ENCODE peak calls at places on chromosomes 2 and 18, in five cellular contexts. M is pancreas, H is GM23338, R is cardiac muscle cell, V is heart left ventricle. I is an unnamed sample.

GRCh38 chr2:202449344-202449743 is 73.2 kb downstream of the BMPR2 start:
- DNase-seq in R (no peak), V (no peak), M (no peak), H (no peak), I (no peak)

GRCh38 chr2:66587216-66587615 is 152.3 kb downstream of the MEIS1 start:
- DNase-seq in R (peak), V (no peak), M (peak), H (peak), I (no peak)

GRCh38 chr18:10417191-10417590 is 37.2 kb upstream of the APCDD1 start:
- DNase-seq in V (no peak), M (no peak), H (no peak), R (no peak), I (no peak)

GRCh38 chr2:165018207-165018606 is 62.9 kb upstream of the SLC38A11 start:
- DNase-seq in V (no peak), R (peak), M (no peak), H (peak), I (no peak)

GRCh38 chr2:199659207-199659606 is 191.8 kb downstream of the FTCDNL1 start:
- DNase-seq in M (no peak), V (peak), H (peak), R (peak), I (peak)

GRCh38 chr2:163370169-163370886 is 365.5 kb downstream of the FIGN start:
- DNase-seq in V (no peak), H (no peak), M (no peak), R (no peak), I (no peak)

GRCh38 chr2:240430595-240430994 is 4.9 kb upstream of the GPC1 start:
- DNase-seq in M (peak), H (no peak), R (no peak), V (peak), I (no peak)

GRCh38 chr2:20352230-20353216 is 1.9 kb upstream of the PUM2 start:
- DNase-seq in M (no peak), R (peak), H (peak), V (no peak), I (no peak)

GRCh38 chr18:56738184-56738583 is 87.0 kb downstream of the WDR7 start:
- DNase-seq in V (no peak), R (no peak), M (no peak), H (no peak), I (no peak)

GRCh38 chr2:168816369-168816768 is 13.9 kb downstream of the NOSTRIN start:
- DNase-seq in M (no peak), H (no peak), V (no peak), R (peak), I (no peak)

GRCh38 chr2:180416553-180417113 is 409.5 kb upstream of the CWC22 start:
- DNase-seq in M (no peak), R (no peak), V (no peak), H (no peak), I (no peak)

GRCh38 chr2:224865016-224865415 is 148.9 kb upstream of the CCDC195 start:
- DNase-seq in H (no peak), V (no peak), R (no peak), M (no peak), I (no peak)

GRCh38 chr2:229679393-229680125 is 34.8 kb downstream of the DNER start:
- DNase-seq in H (no peak), R (no peak), M (no peak), V (no peak), I (no peak)

GRCh38 chr2:31205613-31206012 is 11.7 kb downstream of the CAPN14 start:
- DNase-seq in V (no peak), M (no peak), R (no peak), H (no peak), I (no peak)

GRCh38 chr2:221501883-221502269 is 70.2 kb downstream of the EPHA4 start:
- DNase-seq in H (no peak), R (no peak), V (no peak), M (no peak), I (no peak)

GRCh38 chr2:239895116-239895515 is 130.0 kb downstream of the NDUFA10 start:
- DNase-seq in R (no peak), H (no peak), V (peak), M (no peak), I (no peak)

GRCh38 chr2:150528861-150529801 is 41.7 kb upstream of the RND3 start:
- DNase-seq in R (peak), M (no peak), H (peak), V (no peak), I (no peak)

GRCh38 chr2:12120281-12121150 is 374.1 kb downstream of the LPIN1 start:
- DNase-seq in R (peak), M (no peak), V (no peak), H (no peak), I (no peak)

GRCh38 chr2:101802329-101802728 is 104.8 kb downstream of the MAP4K4 start:
- DNase-seq in M (peak), V (no peak), R (no peak), H (no peak), I (no peak)

GRCh38 chr2:134407154-134407890 is 153.4 kb downstream of the MGAT5 start:
- DNase-seq in M (no peak), V (no peak), H (no peak), R (no peak), I (no peak)

GRCh38 chr2:226183550-226183949 is 616.1 kb downstream of the IRS1 start:
- DNase-seq in R (peak), V (no peak), H (no peak), M (no peak), I (no peak)

GRCh38 chr2:182897137-182897536 is 30.7 kb upstream of the FRZB start:
- DNase-seq in H (no peak), R (no peak), M (no peak), V (no peak), I (no peak)

GRCh38 chr2:143891879-143892308 is 628.0 kb downstream of the ZEB2 start:
- DNase-seq in R (no peak), M (no peak), V (no peak), H (peak), I (no peak)

GRCh38 chr18:9516437-9517064 is 41.2 kb downstream of the RALBP1 start:
- DNase-seq in V (no peak), M (no peak), R (peak), H (peak), I (no peak)

GRCh38 chr2:62000538-62000937 is 95.1 kb downstream of the COMMD1 start:
- DNase-seq in V (no peak), R (no peak), M (no peak), H (no peak), I (no peak)

GRCh38 chr2:40719414-40719813 is 267.5 kb upstream of the SLC8A1 start:
- DNase-seq in V (no peak), H (no peak), M (no peak), R (no peak), I (no peak)

GRCh38 chr2:186130678-186131511 is 355.2 kb upstream of the ZC3H15 start:
- DNase-seq in R (no peak), H (peak), V (no peak), M (no peak), I (no peak)

GRCh38 chr2:112161431-112162145 is 23.4 kb downstream of the FBLN7 start:
- DNase-seq in M (no peak), V (no peak), R (no peak), H (no peak), I (no peak)

GRCh38 chr2:71498261-71498701 is 44.9 kb downstream of the DYSF start:
- DNase-seq in H (no peak), V (no peak), M (no peak), R (peak), I (no peak)

GRCh38 chr2:26946841-26947784 is 23.3 kb upstream of the MAPRE3 start:
- DNase-seq in M (peak), V (peak), R (peak), H (no peak), I (no peak)

GRCh38 chr2:113757059-113757657 is 716 bp upstream of the SLC35F5 start:
- DNase-seq in R (no peak), V (no peak), M (no peak), H (peak), I (no peak)
- H3K27ac ChIP-seq in R (peak), V (peak), M (peak), H (peak), I (no peak)

GRCh38 chr18:76460482-76460881 is 34.6 kb downstream of the ZNF516 start:
- DNase-seq in M (no peak), R (peak), V (peak), H (no peak), I (no peak)

GRCh38 chr18:76461148-76461547 is 33.9 kb downstream of the ZNF516 start:
- DNase-seq in V (peak), H (no peak), R (no peak), M (no peak), I (no peak)

GRCh38 chr18:76458522-76459311 is 36.3 kb downstream of the ZNF516 start:
- DNase-seq in M (no peak), V (peak), R (no peak), H (no peak), I (no peak)

GRCh38 chr18:76459312-76459686 is 35.7 kb downstream of the ZNF516 start:
- DNase-seq in R (no peak), H (no peak), M (no peak), V (peak), I (no peak)

GRCh38 chr18:76459687-76460350 is 35.2 kb downstream of the ZNF516 start:
- DNase-seq in V (peak), H (no peak), M (no peak), R (peak), I (no peak)
- H3K4me3 ChIP-seq in V (no peak), H (no peak), M (no peak), R (no peak), I (no peak)

GRCh38 chr2:216549926-216550690 is 51.5 kb downstream of the RPL37A start:
- DNase-seq in M (peak), V (no peak), R (no peak), H (peak), I (no peak)
- H3K27ac ChIP-seq in M (no peak), V (no peak), R (no peak), H (no peak), I (no peak)

DNA sequence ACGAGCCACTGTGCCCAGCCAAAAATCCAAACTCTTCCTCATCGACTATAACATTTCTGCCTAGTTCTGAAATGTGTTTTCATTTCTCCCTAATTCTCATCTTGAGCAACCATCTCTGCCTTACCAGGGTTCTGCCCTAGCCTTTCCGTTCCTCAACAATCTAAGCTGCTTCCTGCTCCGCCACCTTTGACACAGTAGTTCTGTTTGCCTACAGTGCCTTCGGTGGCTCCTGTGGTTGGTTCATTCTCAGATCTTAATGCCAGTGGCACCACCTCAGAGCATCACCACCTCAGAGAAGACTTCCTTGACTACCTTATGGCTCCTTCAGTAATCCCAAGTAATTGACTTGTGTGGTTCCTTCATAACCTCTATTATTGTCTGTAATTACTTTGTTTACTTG is 3.8 kb downstream of the SOCS6 start:
- DNase-seq in R (no peak), H (no peak), M (no peak), V (no peak), I (no peak)
- H3K4me3 ChIP-seq in R (no peak), H (no peak), M (no peak), V (no peak), I (no peak)

GRCh38 chr2:45570671-45571334 is 40.3 kb downstream of the SRBD1 start:
- DNase-seq in V (no peak), R (peak), H (peak), M (no peak), I (no peak)

GRCh38 chr2:45567288-45567963 is 43.6 kb downstream of the SRBD1 start:
- DNase-seq in R (no peak), H (no peak), M (no peak), V (no peak), I (no peak)

GRCh38 chr2:45571940-45572339 is 39.1 kb downstream of the SRBD1 start:
- DNase-seq in M (no peak), R (no peak), V (no peak), H (no peak), I (no peak)

GRCh38 chr2:45568935-45569334 is 42.1 kb downstream of the SRBD1 start:
- DNase-seq in V (no peak), R (peak), H (no peak), M (no peak), I (no peak)

GRCh38 chr2:45567974-45568789 is 42.9 kb downstream of the SRBD1 start:
- DNase-seq in H (no peak), M (no peak), R (peak), V (no peak), I (no peak)
- H3K27ac ChIP-seq in H (no peak), M (no peak), R (peak), V (peak), I (peak)

GRCh38 chr2:232488721-232489300 is 1.2 kb upstream of the ECEL1 start:
- DNase-seq in H (no peak), V (no peak), M (no peak), R (no peak), I (no peak)

GRCh38 chr2:232485757-232486557 is 1.7 kb downstream of the ECEL1 start:
- DNase-seq in R (no peak), H (peak), V (no peak), M (no peak), I (no peak)

GRCh38 chr2:232488097-232488711 is 570 bp upstream of the ECEL1 start:
- DNase-seq in H (peak), M (no peak), R (no peak), V (no peak), I (no peak)

GRCh38 chr2:232486558-232487384 is 863 bp downstream of the ECEL1 start:
- DNase-seq in V (no peak), R (no peak), H (peak), M (no peak), I (no peak)

GRCh38 chr2:232487385-232488096 is at the start of gene ECEL1:
- DNase-seq in R (no peak), V (no peak), H (peak), M (no peak), I (no peak)
- H3K4me3 ChIP-seq in R (peak), V (no peak), H (peak), M (no peak), I (no peak)

GRCh38 chr2:200742426-200742825 is 69.3 kb upstream of the BZW1 start:
- DNase-seq in V (peak), R (peak), M (no peak), H (no peak), I (no peak)
- H3K27ac ChIP-seq in V (peak), R (no peak), M (no peak), H (no peak), I (no peak)

DNA sequence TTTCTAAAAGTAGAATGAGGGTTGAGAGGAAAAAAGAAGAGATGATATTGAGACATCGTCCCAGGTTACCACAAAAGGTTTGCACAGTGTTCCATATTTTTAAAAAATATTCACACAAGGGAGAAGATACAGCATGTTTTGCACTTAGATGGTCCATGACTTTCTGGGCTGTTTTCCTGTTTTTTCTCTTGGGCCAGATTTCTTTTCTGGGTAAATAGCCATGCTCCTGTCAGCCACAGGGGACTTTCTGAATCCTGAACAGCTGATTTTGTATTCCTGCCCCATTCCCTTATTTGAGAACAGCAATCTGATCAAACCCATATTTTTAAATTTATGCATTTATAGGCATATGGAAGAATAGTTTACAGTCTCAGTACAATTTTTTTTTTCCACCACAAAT is 185.9 kb upstream of the NRP2 start:
- DNase-seq in H (peak), V (no peak), R (no peak), M (no peak), I (no peak)
- H3K4me3 ChIP-seq in H (no peak), V (no peak), R (no peak), M (no peak), I (no peak)

DNA sequence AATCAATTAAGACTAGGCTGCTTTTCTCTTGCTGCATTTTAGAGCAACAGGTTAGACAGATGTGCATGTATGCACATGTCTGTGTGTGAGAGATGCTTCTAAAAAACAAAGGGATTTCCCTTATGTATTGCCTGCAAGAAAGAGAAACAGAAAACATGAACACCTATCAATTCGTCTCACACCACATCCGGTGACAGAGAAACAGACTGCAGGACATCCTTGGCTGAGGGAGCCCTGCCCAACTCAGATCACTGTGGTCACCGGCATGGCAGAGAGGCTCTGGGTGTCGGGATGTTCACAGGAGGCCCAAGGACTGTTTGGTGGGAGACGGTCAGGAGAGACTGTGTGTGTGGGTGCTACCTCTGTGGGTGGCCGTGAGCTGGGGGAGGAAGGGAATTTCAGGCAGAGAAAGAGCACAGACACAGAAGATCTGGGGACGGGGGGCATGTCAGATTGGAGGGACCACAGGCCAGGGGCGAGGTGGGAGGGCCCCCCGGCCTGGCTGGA is 24.9 kb downstream of the FHL2 start:
- DNase-seq in M (no peak), V (peak), R (no peak), H (no peak), I (no peak)
- H3K27ac ChIP-seq in M (no peak), V (peak), R (peak), H (no peak), I (peak)

I was measured in dorsolateral prefrontal cortex.